ENCODE peak calls at places on chromosomes 5 and 9, in seven cellular contexts. V is NCI-H446 treated with DMSO at 0.1 percent for 48 hours, C is brain microvascular endothelial cell, P is GM23248, E is dermis blood vessel endothelial cell, M is GM13977, L is lung. S is an unnamed sample.

GRCh38 chr5:151721087-151721646 is 34.5 kb upstream of the SPARC start:
- DNase-seq in E (no peak), L (no peak), M (peak; percentile 64), C (no peak), V (no peak), P (no peak), S (no peak)

GRCh38 chr9:96514108-96514824 is 64.3 kb downstream of the HABP4 start:
- DNase-seq in V (no peak), P (peak; percentile 93), L (no peak), E (no peak), M (no peak), C (peak; percentile 22), S (no peak)

GRCh38 chr9:112711050-112711689 is 6.7 kb downstream of the INIP start:
- DNase-seq in P (peak; percentile 80), M (no peak), C (peak; percentile 45), E (peak; percentile 72), L (no peak), V (no peak), S (no peak)

GRCh38 chr9:127976498-127976897 is 4.3 kb downstream of the EEIG1 start:
- DNase-seq in M (no peak), E (no peak), P (no peak), C (no peak), V (no peak), L (peak; percentile 63), S (no peak)

GRCh38 chr9:89466451-89467277 is 31.2 kb downstream of the SEMA4D start:
- DNase-seq in C (no peak), M (peak; percentile 69), L (no peak), E (no peak), V (no peak), P (no peak), S (no peak)

GRCh38 chr9:89658931-89659330 is 54.1 kb downstream of the GADD45G start:
- DNase-seq in M (no peak), C (no peak), L (no peak), P (no peak), V (no peak), E (no peak), S (no peak)

GRCh38 chr5:157607371-157608161 is 32.0 kb upstream of the ADAM19 start:
- DNase-seq in V (no peak), C (peak; percentile 76), M (no peak), P (peak; percentile 87), E (peak; percentile 22), L (no peak), S (no peak)

GRCh38 chr5:177071671-177072385 is 14.9 kb upstream of the FGFR4 start:
- DNase-seq in L (peak; percentile 74), V (peak; percentile 62), P (peak; percentile 73), M (peak; percentile 75), E (peak; percentile 91), C (peak; percentile 91), S (peak; percentile 84)

GRCh38 chr5:164345853-164346252 is 840.4 kb downstream of the MAT2B start:
- DNase-seq in M (no peak), C (no peak), E (no peak), P (no peak), V (no peak), L (no peak), S (no peak)

GRCh38 chr5:62143268-62144229 is 162.5 kb upstream of the KIF2A start:
- DNase-seq in E (peak; percentile 45), M (peak; percentile 8), C (no peak), L (no peak), V (no peak), P (peak; percentile 60), S (no peak)

GRCh38 chr5:106875591-106876297 is 795.0 kb downstream of the EFNA5 start:
- DNase-seq in M (peak; percentile 20), P (peak; percentile 51), L (peak; percentile 32), V (no peak), E (peak; percentile 68), C (no peak), S (no peak)

GRCh38 chr9:128180001-128180400 is 11.4 kb downstream of the CIZ1 start:
- DNase-seq in L (no peak), E (no peak), P (no peak), V (no peak), M (no peak), C (no peak), S (no peak)

GRCh38 chr9:71990466-71990865 is 69.9 kb downstream of the C9orf57 start:
- DNase-seq in V (no peak), L (no peak), E (no peak), P (peak; percentile 60), C (no peak), M (no peak), S (no peak)

GRCh38 chr5:155406815-155407214 is 393.3 kb downstream of the KIF4B start:
- DNase-seq in E (no peak), P (no peak), M (no peak), V (no peak), L (no peak), C (no peak), S (no peak)

GRCh38 chr5:173736923-173737412 is 120.5 kb upstream of the BOD1 start:
- DNase-seq in C (no peak), E (no peak), M (peak; percentile 66), V (no peak), L (no peak), P (no peak), S (no peak)

GRCh38 chr9:111147021-111147420 is 108.8 kb upstream of the LPAR1 start:
- DNase-seq in L (no peak), M (no peak), P (no peak), E (no peak), C (no peak), V (no peak), S (no peak)

S was measured in right atrium auricular region.